ENCODE peak calls at places on chromosomes 16 and 17, in six cellular contexts. One of them, this sample, is unnamed.

GRCh38 chr16:48676836-48677235 is 66.9 kb upstream of the N4BP1 start:
- DNase-seq in progenitor cell of endocrine pancreas: no peak
- DNase-seq in T-helper 1 cell: no peak
- DNase-seq in NCI-H1417 treated with DMSO at 0.1 percent for 48 hours: no peak
- DNase-seq in amniotic stem cell: no peak
- DNase-seq in CD4-positive, alpha-beta T cell: no peak
- DNase-seq in this sample: no peak

GRCh38 chr16:65489531-65490023 is 367.7 kb upstream of the CDH11 start:
- DNase-seq in NCI-H1417 treated with DMSO at 0.1 percent for 48 hours: no peak
- DNase-seq in CD4-positive, alpha-beta T cell: no peak
- DNase-seq in amniotic stem cell: no peak
- DNase-seq in T-helper 1 cell: no peak
- DNase-seq in progenitor cell of endocrine pancreas: no peak
- DNase-seq in this sample: no peak

GRCh38 chr16:46996952-46997458 is 23.5 kb upstream of the DNAJA2 start:
- DNase-seq in NCI-H1417 treated with DMSO at 0.1 percent for 48 hours: no peak
- DNase-seq in amniotic stem cell: no peak
- DNase-seq in T-helper 1 cell: no peak
- DNase-seq in progenitor cell of endocrine pancreas: no peak
- DNase-seq in CD4-positive, alpha-beta T cell: no peak
- DNase-seq in this sample: no peak

GRCh38 chr16:54957403-54957802 is 26.7 kb downstream of the IRX5 start:
- DNase-seq in amniotic stem cell: no peak
- DNase-seq in progenitor cell of endocrine pancreas: no peak
- DNase-seq in T-helper 1 cell: no peak
- DNase-seq in NCI-H1417 treated with DMSO at 0.1 percent for 48 hours: no peak
- DNase-seq in CD4-positive, alpha-beta T cell: no peak
- DNase-seq in this sample: no peak

GRCh38 chr16:74035816-74036215 is 260.8 kb upstream of the PSMD7 start:
- DNase-seq in T-helper 1 cell: no peak
- DNase-seq in amniotic stem cell: no peak
- DNase-seq in NCI-H1417 treated with DMSO at 0.1 percent for 48 hours: no peak
- DNase-seq in progenitor cell of endocrine pancreas: no peak
- DNase-seq in CD4-positive, alpha-beta T cell: no peak
- DNase-seq in this sample: no peak

GRCh38 chr17:55294042-55294751 is 29.4 kb downstream of the HLF start:
- DNase-seq in NCI-H1417 treated with DMSO at 0.1 percent for 48 hours: no peak
- DNase-seq in T-helper 1 cell: no peak
- DNase-seq in CD4-positive, alpha-beta T cell: no peak
- DNase-seq in progenitor cell of endocrine pancreas: no peak
- DNase-seq in amniotic stem cell: no peak
- DNase-seq in this sample: no peak

GRCh38 chr16:77297996-77298637 is 98.9 kb downstream of the SYCE1L start:
- DNase-seq in amniotic stem cell: no peak
- DNase-seq in progenitor cell of endocrine pancreas: no peak
- DNase-seq in T-helper 1 cell: no peak
- DNase-seq in NCI-H1417 treated with DMSO at 0.1 percent for 48 hours: no peak
- DNase-seq in CD4-positive, alpha-beta T cell: no peak
- DNase-seq in this sample: no peak

GRCh38 chr17:19707728-19708221 is 8.6 kb downstream of the SLC47A2 start:
- DNase-seq in CD4-positive, alpha-beta T cell: no peak
- DNase-seq in amniotic stem cell: no peak
- DNase-seq in T-helper 1 cell: no peak
- DNase-seq in progenitor cell of endocrine pancreas: no peak
- DNase-seq in NCI-H1417 treated with DMSO at 0.1 percent for 48 hours: no peak
- DNase-seq in this sample: no peak

GRCh38 chr17:80636356-80637285 is 92.0 kb downstream of the RPTOR start:
- DNase-seq in NCI-H1417 treated with DMSO at 0.1 percent for 48 hours: no peak
- DNase-seq in T-helper 1 cell: no peak
- DNase-seq in progenitor cell of endocrine pancreas: no peak
- DNase-seq in CD4-positive, alpha-beta T cell: no peak
- DNase-seq in amniotic stem cell: no peak
- DNase-seq in this sample: no peak

GRCh38 chr17:19705201-19705600 is 11.2 kb downstream of the SLC47A2 start:
- DNase-seq in NCI-H1417 treated with DMSO at 0.1 percent for 48 hours: no peak
- DNase-seq in T-helper 1 cell: no peak
- DNase-seq in CD4-positive, alpha-beta T cell: no peak
- DNase-seq in progenitor cell of endocrine pancreas: no peak
- DNase-seq in amniotic stem cell: no peak
- DNase-seq in this sample: no peak

GRCh38 chr17:74334393-74335039 is 8.5 kb downstream of the KIF19 start:
- DNase-seq in amniotic stem cell: no peak
- DNase-seq in T-helper 1 cell: no peak
- DNase-seq in CD4-positive, alpha-beta T cell: no peak
- DNase-seq in progenitor cell of endocrine pancreas: no peak
- DNase-seq in NCI-H1417 treated with DMSO at 0.1 percent for 48 hours: no peak
- DNase-seq in this sample: no peak

GRCh38 chr16:67545665-67546024 is 16.7 kb upstream of the CTCF start:
- DNase-seq in T-helper 1 cell: no peak
- DNase-seq in amniotic stem cell: no peak
- DNase-seq in NCI-H1417 treated with DMSO at 0.1 percent for 48 hours: no peak
- DNase-seq in CD4-positive, alpha-beta T cell: no peak
- DNase-seq in progenitor cell of endocrine pancreas: no peak
- DNase-seq in this sample: no peak

GRCh38 chr16:69131167-69131748 is 1.1 kb downstream of the CHTF8 start:
- DNase-seq in NCI-H1417 treated with DMSO at 0.1 percent for 48 hours: no peak
- DNase-seq in T-helper 1 cell: no peak
- DNase-seq in progenitor cell of endocrine pancreas: no peak
- DNase-seq in amniotic stem cell: no peak
- DNase-seq in CD4-positive, alpha-beta T cell: no peak
- DNase-seq in this sample: no peak

GRCh38 chr17:67359960-67360817 is 6.2 kb downstream of the PSMD12 start:
- DNase-seq in CD4-positive, alpha-beta T cell: peak; percentile 38
- DNase-seq in progenitor cell of endocrine pancreas: no peak
- DNase-seq in amniotic stem cell: no peak
- DNase-seq in NCI-H1417 treated with DMSO at 0.1 percent for 48 hours: no peak
- DNase-seq in T-helper 1 cell: no peak
- DNase-seq in this sample: no peak

GRCh38 chr16:2529061-2529931 is 1.9 kb downstream of the CEMP1 start:
- DNase-seq in amniotic stem cell: no peak
- DNase-seq in CD4-positive, alpha-beta T cell: no peak
- DNase-seq in T-helper 1 cell: no peak
- DNase-seq in NCI-H1417 treated with DMSO at 0.1 percent for 48 hours: no peak
- DNase-seq in progenitor cell of endocrine pancreas: no peak
- DNase-seq in this sample: no peak

GRCh38 chr16:86134802-86135461 is 236.0 kb downstream of the IRF8 start:
- DNase-seq in T-helper 1 cell: no peak
- DNase-seq in CD4-positive, alpha-beta T cell: no peak
- DNase-seq in NCI-H1417 treated with DMSO at 0.1 percent for 48 hours: no peak
- DNase-seq in progenitor cell of endocrine pancreas: no peak
- DNase-seq in amniotic stem cell: no peak
- DNase-seq in this sample: no peak

GRCh38 chr16:84607694-84608093 is 10.2 kb downstream of the COTL1 start:
- DNase-seq in progenitor cell of endocrine pancreas: no peak
- DNase-seq in amniotic stem cell: no peak
- DNase-seq in T-helper 1 cell: no peak
- DNase-seq in NCI-H1417 treated with DMSO at 0.1 percent for 48 hours: no peak
- DNase-seq in CD4-positive, alpha-beta T cell: no peak
- DNase-seq in this sample: peak; percentile 69

GRCh38 chr16:70418274-70418992 is 20.5 kb downstream of the ST3GAL2 start:
- DNase-seq in T-helper 1 cell: no peak
- DNase-seq in CD4-positive, alpha-beta T cell: no peak
- DNase-seq in amniotic stem cell: no peak
- DNase-seq in NCI-H1417 treated with DMSO at 0.1 percent for 48 hours: no peak
- DNase-seq in progenitor cell of endocrine pancreas: no peak
- DNase-seq in this sample: no peak

GRCh38 chr17:68344701-68345136 is 53.4 kb downstream of the ARSG start:
- DNase-seq in T-helper 1 cell: peak; percentile 17
- DNase-seq in amniotic stem cell: no peak
- DNase-seq in progenitor cell of endocrine pancreas: no peak
- DNase-seq in NCI-H1417 treated with DMSO at 0.1 percent for 48 hours: no peak
- DNase-seq in CD4-positive, alpha-beta T cell: peak; percentile 47
- DNase-seq in this sample: no peak

GRCh38 chr17:7575481-7575883 is 4.0 kb upstream of the CD68 start:
- DNase-seq in CD4-positive, alpha-beta T cell: no peak
- DNase-seq in amniotic stem cell: no peak
- DNase-seq in T-helper 1 cell: no peak
- DNase-seq in progenitor cell of endocrine pancreas: no peak
- DNase-seq in NCI-H1417 treated with DMSO at 0.1 percent for 48 hours: no peak
- DNase-seq in this sample: no peak

GRCh38 chr17:36768355-36768754 is 167.0 kb downstream of the MRM1 start:
- DNase-seq in CD4-positive, alpha-beta T cell: no peak
- DNase-seq in progenitor cell of endocrine pancreas: no peak
- DNase-seq in NCI-H1417 treated with DMSO at 0.1 percent for 48 hours: no peak
- DNase-seq in T-helper 1 cell: no peak
- DNase-seq in amniotic stem cell: no peak
- DNase-seq in this sample: no peak

GRCh38 chr17:15886221-15886620 is 58.7 kb upstream of the ADORA2B start:
- DNase-seq in T-helper 1 cell: no peak
- DNase-seq in amniotic stem cell: no peak
- DNase-seq in CD4-positive, alpha-beta T cell: no peak
- DNase-seq in progenitor cell of endocrine pancreas: no peak
- DNase-seq in NCI-H1417 treated with DMSO at 0.1 percent for 48 hours: no peak
- DNase-seq in this sample: no peak

GRCh38 chr17:47220531-47220999 is 11.4 kb downstream of the MYL4 start:
- DNase-seq in amniotic stem cell: no peak
- DNase-seq in T-helper 1 cell: no peak
- DNase-seq in progenitor cell of endocrine pancreas: no peak
- DNase-seq in CD4-positive, alpha-beta T cell: no peak
- DNase-seq in NCI-H1417 treated with DMSO at 0.1 percent for 48 hours: no peak
- DNase-seq in this sample: no peak

GRCh38 chr16:66271074-66272060 is 95.1 kb upstream of the CDH5 start:
- DNase-seq in T-helper 1 cell: no peak
- DNase-seq in NCI-H1417 treated with DMSO at 0.1 percent for 48 hours: no peak
- DNase-seq in amniotic stem cell: no peak
- DNase-seq in CD4-positive, alpha-beta T cell: no peak
- DNase-seq in progenitor cell of endocrine pancreas: no peak
- DNase-seq in this sample: no peak

GRCh38 chr17:49746791-49747490 is 17.0 kb downstream of the FAM117A start:
- DNase-seq in amniotic stem cell: no peak
- DNase-seq in NCI-H1417 treated with DMSO at 0.1 percent for 48 hours: no peak
- DNase-seq in T-helper 1 cell: no peak
- DNase-seq in CD4-positive, alpha-beta T cell: no peak
- DNase-seq in progenitor cell of endocrine pancreas: no peak
- DNase-seq in this sample: peak; percentile 27

GRCh38 chr17:49676276-49676868 is 1.5 kb downstream of the SPOP start:
- DNase-seq in NCI-H1417 treated with DMSO at 0.1 percent for 48 hours: no peak
- DNase-seq in progenitor cell of endocrine pancreas: no peak
- DNase-seq in T-helper 1 cell: no peak
- DNase-seq in CD4-positive, alpha-beta T cell: no peak
- DNase-seq in amniotic stem cell: no peak
- DNase-seq in this sample: peak; percentile 76

GRCh38 chr17:55763856-55764255 is 13.0 kb downstream of the PCTP start:
- DNase-seq in CD4-positive, alpha-beta T cell: no peak
- DNase-seq in progenitor cell of endocrine pancreas: no peak
- DNase-seq in NCI-H1417 treated with DMSO at 0.1 percent for 48 hours: no peak
- DNase-seq in T-helper 1 cell: no peak
- DNase-seq in amniotic stem cell: no peak
- DNase-seq in this sample: no peak

GRCh38 chr17:59498421-59499307 is 66.7 kb upstream of the DHX40 start:
- DNase-seq in NCI-H1417 treated with DMSO at 0.1 percent for 48 hours: no peak
- DNase-seq in progenitor cell of endocrine pancreas: no peak
- DNase-seq in amniotic stem cell: no peak
- DNase-seq in T-helper 1 cell: no peak
- DNase-seq in CD4-positive, alpha-beta T cell: no peak
- DNase-seq in this sample: no peak

GRCh38 chr17:72560303-72561247 is 439.8 kb downstream of the SOX9 start:
- DNase-seq in T-helper 1 cell: no peak
- DNase-seq in amniotic stem cell: no peak
- DNase-seq in progenitor cell of endocrine pancreas: peak; percentile 56
- DNase-seq in CD4-positive, alpha-beta T cell: peak; percentile 21
- DNase-seq in NCI-H1417 treated with DMSO at 0.1 percent for 48 hours: no peak
- DNase-seq in this sample: peak; percentile 36

GRCh38 chr16:60815865-60816264 is 1220.4 kb downstream of the CDH8 start:
- DNase-seq in progenitor cell of endocrine pancreas: no peak
- DNase-seq in amniotic stem cell: no peak
- DNase-seq in NCI-H1417 treated with DMSO at 0.1 percent for 48 hours: no peak
- DNase-seq in CD4-positive, alpha-beta T cell: no peak
- DNase-seq in T-helper 1 cell: no peak
- DNase-seq in this sample: no peak

GRCh38 chr17:33125552-33125950 is 133.9 kb downstream of the SPACA3 start:
- DNase-seq in T-helper 1 cell: no peak
- DNase-seq in CD4-positive, alpha-beta T cell: no peak
- DNase-seq in progenitor cell of endocrine pancreas: no peak
- DNase-seq in NCI-H1417 treated with DMSO at 0.1 percent for 48 hours: no peak
- DNase-seq in amniotic stem cell: no peak
- DNase-seq in this sample: no peak

GRCh38 chr17:30824002-30824355 is 513 bp downstream of the CRLF3 start:
- DNase-seq in amniotic stem cell: no peak
- DNase-seq in NCI-H1417 treated with DMSO at 0.1 percent for 48 hours: no peak
- DNase-seq in progenitor cell of endocrine pancreas: no peak
- DNase-seq in T-helper 1 cell: no peak
- DNase-seq in CD4-positive, alpha-beta T cell: no peak
- DNase-seq in this sample: no peak

GRCh38 chr17:41339571-41340169 is 11.0 kb downstream of the KRT33A start:
- DNase-seq in T-helper 1 cell: no peak
- DNase-seq in amniotic stem cell: no peak
- DNase-seq in progenitor cell of endocrine pancreas: no peak
- DNase-seq in CD4-positive, alpha-beta T cell: no peak
- DNase-seq in NCI-H1417 treated with DMSO at 0.1 percent for 48 hours: no peak
- DNase-seq in this sample: no peak

GRCh38 chr17:32627233-32628008 is 140.6 kb downstream of the CDK5R1 start:
- DNase-seq in CD4-positive, alpha-beta T cell: no peak
- DNase-seq in progenitor cell of endocrine pancreas: no peak
- DNase-seq in T-helper 1 cell: no peak
- DNase-seq in NCI-H1417 treated with DMSO at 0.1 percent for 48 hours: peak; percentile 97
- DNase-seq in amniotic stem cell: no peak
- DNase-seq in this sample: no peak

GRCh38 chr17:28953444-28954118 is 2.3 kb upstream of the PHF12 start:
- DNase-seq in progenitor cell of endocrine pancreas: peak; percentile 64
- DNase-seq in CD4-positive, alpha-beta T cell: peak; percentile 28
- DNase-seq in amniotic stem cell: peak; percentile 29
- DNase-seq in T-helper 1 cell: no peak
- DNase-seq in NCI-H1417 treated with DMSO at 0.1 percent for 48 hours: no peak
- DNase-seq in this sample: peak; percentile 44

GRCh38 chr16:3907586-3907985 is 27.1 kb upstream of the CREBBP start:
- DNase-seq in T-helper 1 cell: no peak
- DNase-seq in amniotic stem cell: no peak
- DNase-seq in progenitor cell of endocrine pancreas: no peak
- DNase-seq in NCI-H1417 treated with DMSO at 0.1 percent for 48 hours: no peak
- DNase-seq in CD4-positive, alpha-beta T cell: no peak
- DNase-seq in this sample: no peak

GRCh38 chr16:47018223-47018891 is 44.9 kb upstream of the DNAJA2 start:
- DNase-seq in CD4-positive, alpha-beta T cell: no peak
- DNase-seq in amniotic stem cell: no peak
- DNase-seq in progenitor cell of endocrine pancreas: peak; percentile 35
- DNase-seq in NCI-H1417 treated with DMSO at 0.1 percent for 48 hours: no peak
- DNase-seq in T-helper 1 cell: no peak
- DNase-seq in this sample: peak; percentile 76